ENCODE peak calls at places on chromosomes 4 and X, in six cellular contexts. F is fibroblast of lung, M is tibial nerve, Z is cardiac muscle cell, S is brain microvascular endothelial cell, C is tibial artery. V is an unnamed sample.

GRCh38 chr4:44194365-44194764 is 254.2 kb downstream of the KCTD8 start:
- DNase-seq in F (peak; percentile 1), M (no peak), C (no peak), Z (no peak), S (no peak), V (no peak)

GRCh38 chr4:186724861-186725419 is 1.3 kb upstream of the FAT1 start:
- DNase-seq in M (no peak), F (peak; percentile 46), C (no peak), S (peak; percentile 36), Z (peak; percentile 23), V (no peak)

GRCh38 chr4:172652369-172652768 is 516.2 kb upstream of the GALNT7 start:
- DNase-seq in F (no peak), Z (no peak), S (no peak), C (no peak), M (no peak), V (no peak)

GRCh38 chr4:3747582-3747906 is 18.6 kb upstream of the ADRA2C start:
- DNase-seq in S (no peak), F (no peak), Z (peak; percentile 49), C (no peak), M (no peak), V (no peak)

GRCh38 chrX:24283122-24283789 is 30.6 kb downstream of the SUPT20HL2 start:
- DNase-seq in F (peak; percentile 14), Z (no peak), C (no peak), S (no peak), M (no peak), V (no peak)

GRCh38 chrX:17046478-17047097 is 100.1 kb downstream of the REPS2 start:
- DNase-seq in C (peak; percentile 64), F (peak; percentile 84), S (peak; percentile 76), Z (peak; percentile 87), M (peak; percentile 18), V (no peak)

GRCh38 chr4:76569225-76569624 is 134.2 kb downstream of the SHROOM3 start:
- DNase-seq in F (no peak), S (no peak), M (no peak), Z (no peak), C (no peak), V (no peak)

GRCh38 chrX:20995829-20996228 is 378.4 kb upstream of the CNKSR2 start:
- DNase-seq in Z (no peak), S (no peak), M (no peak), F (no peak), C (no peak), V (no peak)

GRCh38 chr4:119684463-119684862 is 55.9 kb upstream of the PDE5A start:
- DNase-seq in C (no peak), Z (no peak), F (no peak), S (no peak), M (no peak), V (no peak)

GRCh38 chr4:56550642-56551041 is 45.1 kb downstream of the ARL9 start:
- DNase-seq in M (no peak), C (no peak), S (no peak), Z (no peak), F (no peak), V (no peak)

GRCh38 chr4:184747034-184747830 is 13.3 kb upstream of the CENPU start:
- DNase-seq in C (no peak), Z (no peak), M (no peak), S (no peak), F (no peak), V (no peak)

GRCh38 chr4:19850909-19851308 is 400.8 kb upstream of the SLIT2 start:
- DNase-seq in S (peak; percentile 97), Z (no peak), C (no peak), M (no peak), F (peak; percentile 84), V (no peak)

GRCh38 chrX:113001836-113002235 is 161.2 kb upstream of the AMOT start:
- DNase-seq in M (no peak), Z (peak; percentile 12), F (no peak), S (no peak), C (no peak), V (no peak)
- TF ChIP-seq CTCF in M (no peak), Z (no peak), F (no peak), S (no peak), C (no peak), V (no peak)

DNA sequence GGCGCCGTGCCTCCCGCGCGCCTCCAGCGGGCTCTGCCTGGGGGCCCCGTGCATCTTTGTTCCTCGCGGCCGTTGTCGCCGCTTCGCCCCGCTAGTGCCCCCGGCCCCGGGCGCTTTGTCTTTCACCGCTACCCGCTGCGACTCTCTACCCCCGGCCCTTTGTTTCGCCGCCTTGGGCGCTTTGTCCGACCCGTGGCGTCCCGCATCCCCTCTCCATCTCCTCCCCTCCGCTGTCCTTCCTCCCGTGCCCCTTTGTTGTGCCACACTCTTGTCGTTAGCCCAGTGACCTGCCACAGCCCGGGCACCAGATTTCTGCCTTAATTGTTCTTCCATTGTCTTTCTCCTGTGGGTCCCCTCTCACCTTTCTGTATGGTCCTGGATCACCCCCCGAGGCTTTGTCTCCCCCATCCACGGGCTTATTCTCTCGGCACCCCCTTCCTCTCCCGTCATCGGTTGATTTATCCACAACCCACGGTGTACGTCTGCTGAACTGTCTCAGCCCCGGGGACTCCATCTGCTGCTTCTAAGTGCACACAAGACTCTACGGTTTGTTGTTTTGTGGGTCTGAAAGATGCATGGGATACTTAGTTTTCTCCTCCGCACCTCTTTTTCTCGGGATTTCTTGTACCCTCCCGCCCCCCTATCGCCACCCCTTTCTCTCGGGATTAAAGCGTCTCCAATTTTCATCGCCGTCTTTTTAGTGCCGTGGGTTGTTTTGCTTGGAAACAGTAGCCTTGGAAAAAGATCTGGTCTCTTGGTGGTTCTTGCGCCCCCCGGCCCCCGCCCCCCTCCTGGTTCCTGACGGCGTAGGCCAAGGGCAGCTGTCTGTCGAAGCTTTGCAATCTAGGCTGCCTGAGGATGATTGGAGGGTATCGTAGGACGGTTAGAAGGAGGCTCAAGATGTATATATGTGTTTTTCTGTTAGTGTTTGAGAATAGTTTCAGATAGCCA is 787 bp downstream of the RBPJ start:
- DNase-seq in M (no peak), F (peak; percentile 58), C (peak; percentile 70), S (no peak), Z (peak; percentile 35), V (no peak)
- TF ChIP-seq CTCF in M (no peak), F (no peak), C (no peak), S (no peak), Z (no peak), V (no peak)

DNA sequence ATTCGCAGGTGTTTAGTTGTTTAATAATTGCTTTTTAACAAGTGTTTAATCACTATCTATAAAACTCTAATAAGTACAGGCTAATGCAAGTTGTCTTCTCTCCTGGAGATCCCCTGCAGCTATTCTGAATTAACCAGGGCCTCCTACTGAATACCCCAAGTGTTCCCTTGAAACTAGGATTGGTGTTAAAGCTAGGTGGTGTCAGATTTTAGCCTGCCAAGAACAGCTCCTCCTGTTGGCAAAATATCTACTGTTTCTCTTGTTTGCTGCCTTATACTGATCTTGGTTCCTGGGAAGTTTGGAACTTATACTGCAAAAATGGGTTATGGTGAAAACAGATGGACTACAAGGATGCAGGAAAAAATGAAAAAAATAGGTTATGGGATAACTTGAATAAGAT is 26.1 kb upstream of the TMEM154 start:
- DNase-seq in F (no peak), C (no peak), Z (no peak), M (no peak), S (no peak), V (no peak)
- TF ChIP-seq CTCF in F (no peak), C (no peak), Z (no peak), M (no peak), S (peak; percentile 5), V (no peak)

DNA sequence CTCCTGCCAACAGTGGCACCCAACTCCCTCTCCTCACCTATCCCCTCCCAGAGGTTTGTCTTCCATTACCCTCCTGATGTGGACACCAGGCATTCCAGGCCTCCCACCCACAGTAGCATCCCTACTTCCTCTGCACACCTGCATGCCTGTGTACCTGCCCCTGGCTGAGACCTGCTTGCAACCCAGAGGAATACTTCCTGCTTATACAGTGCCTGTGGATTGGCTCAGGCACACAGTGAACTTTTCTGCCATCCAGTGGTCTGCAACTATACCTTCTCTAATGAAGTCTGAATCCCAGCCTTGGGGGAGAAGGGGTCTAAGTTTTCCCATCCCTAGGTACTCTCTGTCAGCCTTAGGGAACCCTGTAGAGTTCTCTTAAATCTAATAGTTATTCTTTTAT is 169.9 kb downstream of the IQCM start:
- DNase-seq in C (no peak), Z (no peak), F (no peak), M (no peak), S (no peak), V (no peak)
- TF ChIP-seq CTCF in C (no peak), Z (no peak), F (no peak), M (no peak), S (peak; percentile 26), V (no peak)

GRCh38 chr4:47913328-47913727 is 1.1 kb downstream of the NFXL1 start:
- DNase-seq in S (peak; percentile 12), C (no peak), Z (no peak), M (no peak), F (peak; percentile 26), V (no peak)

GRCh38 chr4:47913858-47914218 is 545 bp downstream of the NFXL1 start:
- DNase-seq in Z (peak; percentile 38), F (no peak), C (peak; percentile 71), M (no peak), S (no peak), V (no peak)

GRCh38 chr4:47914926-47915237 is 499 bp upstream of the NFXL1 start:
- DNase-seq in S (no peak), C (no peak), Z (no peak), M (no peak), F (no peak), V (no peak)

GRCh38 chr4:47915378-47915777 is 995 bp upstream of the NFXL1 start:
- DNase-seq in S (no peak), C (no peak), M (no peak), F (no peak), Z (no peak), V (no peak)

GRCh38 chr4:47914219-47914925 is at the start of gene NFXL1:
- DNase-seq in F (peak; percentile 97), C (peak; percentile 99), S (peak; percentile 97), Z (peak; percentile 98), M (peak; percentile 95), V (peak; percentile 98)
- TF ChIP-seq CTCF in F (no peak), C (no peak), S (no peak), Z (no peak), M (no peak), V (no peak)

GRCh38 chrX:43969504-43970501 is 3.4 kb downstream of the NDP start:
- DNase-seq in Z (no peak), S (peak; percentile 56), C (no peak), F (no peak), M (no peak), V (no peak)

GRCh38 chrX:43968347-43968746 is 4.8 kb downstream of the NDP start:
- DNase-seq in S (no peak), F (no peak), M (no peak), C (no peak), Z (no peak), V (no peak)

GRCh38 chrX:43971966-43972961 is 926 bp downstream of the NDP start:
- DNase-seq in F (peak; percentile 44), C (no peak), S (no peak), M (no peak), Z (no peak), V (no peak)

GRCh38 chrX:43973249-43973672 is at the start of gene NDP:
- DNase-seq in Z (peak; percentile 16), S (no peak), C (no peak), M (no peak), F (peak; percentile 28), V (no peak)

DNA sequence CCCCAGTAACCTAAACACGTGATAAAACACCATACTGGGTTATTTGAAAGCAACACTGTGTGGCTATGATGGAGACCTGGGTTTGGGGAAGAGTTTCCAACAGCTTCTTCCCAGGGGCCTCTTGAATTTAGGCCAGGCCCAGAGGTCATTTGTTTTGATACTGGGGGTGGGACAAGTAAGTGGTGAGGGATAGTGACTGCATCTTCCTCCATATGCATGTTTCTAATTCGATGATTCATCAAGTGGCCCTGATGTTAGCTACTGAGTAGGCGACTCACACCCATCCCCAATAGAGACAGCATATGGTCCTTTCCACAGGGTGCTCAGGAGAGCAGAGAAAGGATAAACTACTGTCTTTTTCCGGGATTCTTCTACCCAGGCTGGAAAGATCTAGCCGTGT is 2.7 kb downstream of the NDP start:
- DNase-seq in C (no peak), F (no peak), Z (no peak), S (no peak), M (no peak), V (no peak)
- TF ChIP-seq CTCF in C (no peak), F (no peak), Z (no peak), S (no peak), M (no peak), V (no peak)